ENCODE peak calls at places on chromosomes 12 and 14, in eight cellular contexts. S is vagina; F is T-helper 1 cell; C is fibroblast of the conjunctiva; P is frontal cortex; U is substantia nigra; G is effector CD4-positive, alpha-beta T cell; D is activated gamma-delta T cell treated with anti-CD3 and anti-CD28 coated beads, Interleukin-2, amount 50 U/mL, for 16 hours. O is an unnamed sample.

GRCh38 chr12:50507474-50507838 is 2.7 kb downstream of the DIP2B start:
- DNase-seq in S (no peak), F (no peak), C (no peak), P (no peak), U (no peak), G (no peak), D (no peak), O (no peak)

GRCh38 chr12:115457798-115458197 is 773.8 kb upstream of the TBX3 start:
- DNase-seq in S (no peak), F (no peak), C (no peak), P (no peak), U (no peak), G (no peak), D (no peak), O (no peak)

GRCh38 chr12:2539938-2540337 is 254.8 kb upstream of the FKBP4 start:
- DNase-seq in S (no peak), F (no peak), C (no peak), P (no peak), U (no peak), G (no peak), D (no peak), O (no peak)

GRCh38 chr12:104063712-104064030 is 660 bp upstream of the HCFC2 start:
- DNase-seq in S (no peak), F (no peak), C (no peak), P (no peak), U (no peak), G (no peak), D (peak; percentile 7), O (no peak)

GRCh38 chr12:11641522-11641921 is 8.0 kb upstream of the ETV6 start:
- DNase-seq in S (no peak), F (no peak), C (no peak), P (no peak), U (no peak), G (no peak), D (no peak), O (no peak)

GRCh38 chr12:7951671-7952070 is 15.7 kb upstream of the SLC2A3 start:
- DNase-seq in S (no peak), F (no peak), C (no peak), P (no peak), U (no peak), G (no peak), D (no peak), O (no peak)

GRCh38 chr12:69196302-69197288 is 42.8 kb upstream of the CPSF6 start:
- DNase-seq in S (no peak), F (no peak), C (no peak), P (no peak), U (no peak), G (no peak), D (no peak), O (no peak)

GRCh38 chr14:21940887-21941855 is 267.6 kb upstream of the OR4E1 start:
- DNase-seq in S (no peak), F (peak; percentile 18), C (peak; percentile 1), P (no peak), U (no peak), G (peak; percentile 11), D (no peak), O (no peak)